ENCODE peak calls at places on chromosomes 2 and 18, in six cellular contexts. One of them, this sample, is unnamed. For H3K4me1, the result is how much of the 10 kb centered on the place peaks cover.

GRCh38 chr18:31217455-31217854 is 54.8 kb upstream of the DSC1 start:
- DNase-seq in sigmoid colon: no peak
- DNase-seq in transverse colon: no peak
- DNase-seq in upper lobe of left lung: no peak
- DNase-seq in H1: no peak
- DNase-seq in ovary: no peak
- DNase-seq in this sample: no peak

GRCh38 chr2:234463626-234464290 is 33.1 kb downstream of the ARL4C start:
- DNase-seq in H1: no peak
- DNase-seq in upper lobe of left lung: peak
- DNase-seq in transverse colon: peak
- DNase-seq in ovary: no peak
- DNase-seq in sigmoid colon: no peak
- DNase-seq in this sample: no peak

GRCh38 chr2:100060875-100061274 is 81.5 kb downstream of the AFF3 start:
- DNase-seq in ovary: no peak
- DNase-seq in upper lobe of left lung: no peak
- DNase-seq in sigmoid colon: no peak
- DNase-seq in H1: no peak
- DNase-seq in transverse colon: no peak
- DNase-seq in this sample: no peak

GRCh38 chr18:66749030-66749429 is 145.1 kb upstream of the CDH19 start:
- DNase-seq in ovary: no peak
- DNase-seq in sigmoid colon: no peak
- DNase-seq in H1: no peak
- DNase-seq in transverse colon: no peak
- DNase-seq in upper lobe of left lung: no peak
- DNase-seq in this sample: no peak

GRCh38 chr18:26215247-26215970 is 10.8 kb upstream of the TAF4B start:
- DNase-seq in upper lobe of left lung: no peak
- DNase-seq in ovary: no peak
- DNase-seq in H1: no peak
- DNase-seq in sigmoid colon: no peak
- DNase-seq in transverse colon: no peak
- DNase-seq in this sample: no peak

GRCh38 chr18:22451796-22452195 is 34.1 kb upstream of the CTAGE1 start:
- DNase-seq in H1: peak
- DNase-seq in sigmoid colon: no peak
- DNase-seq in upper lobe of left lung: no peak
- DNase-seq in ovary: no peak
- DNase-seq in transverse colon: no peak
- DNase-seq in this sample: no peak

GRCh38 chr2:11346129-11346528 is 1.7 kb upstream of the ROCK2 start:
- DNase-seq in transverse colon: no peak
- DNase-seq in upper lobe of left lung: no peak
- DNase-seq in sigmoid colon: no peak
- DNase-seq in ovary: no peak
- DNase-seq in H1: no peak
- DNase-seq in this sample: no peak

GRCh38 chr2:137947714-137948336 is 16.4 kb upstream of the HNMT start:
- DNase-seq in sigmoid colon: peak
- DNase-seq in ovary: peak
- DNase-seq in upper lobe of left lung: peak
- DNase-seq in H1: no peak
- DNase-seq in transverse colon: peak
- DNase-seq in this sample: no peak

GRCh38 chr2:228731517-228731916 is 539.6 kb downstream of the PID1 start:
- DNase-seq in ovary: no peak
- DNase-seq in transverse colon: no peak
- DNase-seq in upper lobe of left lung: no peak
- DNase-seq in sigmoid colon: peak
- DNase-seq in H1: peak
- DNase-seq in this sample: no peak

GRCh38 chr2:20141056-20141762 is 83.7 kb downstream of the SDC1 start:
- DNase-seq in H1: no peak
- DNase-seq in ovary: peak
- DNase-seq in upper lobe of left lung: peak
- DNase-seq in transverse colon: peak
- DNase-seq in sigmoid colon: peak
- DNase-seq in this sample: no peak

GRCh38 chr18:11031966-11032365 is 117.4 kb downstream of the PIEZO2 start:
- DNase-seq in H1: no peak
- DNase-seq in transverse colon: no peak
- DNase-seq in sigmoid colon: no peak
- DNase-seq in ovary: no peak
- DNase-seq in upper lobe of left lung: no peak
- DNase-seq in this sample: no peak

GRCh38 chr2:239157269-239157668 is 243.6 kb downstream of the HDAC4 start:
- DNase-seq in transverse colon: no peak
- DNase-seq in sigmoid colon: peak
- DNase-seq in H1: no peak
- DNase-seq in upper lobe of left lung: peak
- DNase-seq in ovary: no peak
- DNase-seq in this sample: no peak

GRCh38 chr2:15049096-15049993 is 416.8 kb downstream of the LRATD1 start:
- DNase-seq in ovary: no peak
- DNase-seq in H1: no peak
- DNase-seq in upper lobe of left lung: no peak
- DNase-seq in sigmoid colon: no peak
- DNase-seq in transverse colon: no peak
- DNase-seq in this sample: peak

GRCh38 chr2:6069354-6069753 is 377.2 kb downstream of the SOX11 start:
- DNase-seq in upper lobe of left lung: no peak
- DNase-seq in transverse colon: no peak
- DNase-seq in ovary: no peak
- DNase-seq in sigmoid colon: no peak
- DNase-seq in H1: no peak
- DNase-seq in this sample: no peak

GRCh38 chr2:121925466-121925865 is 170.0 kb downstream of the TSN start:
- DNase-seq in upper lobe of left lung: no peak
- DNase-seq in ovary: no peak
- DNase-seq in transverse colon: no peak
- DNase-seq in H1: no peak
- DNase-seq in sigmoid colon: no peak
- DNase-seq in this sample: no peak

GRCh38 chr18:7158201-7158600 is 40.6 kb upstream of the LAMA1 start:
- DNase-seq in H1: no peak
- DNase-seq in transverse colon: no peak
- DNase-seq in sigmoid colon: peak
- DNase-seq in upper lobe of left lung: no peak
- DNase-seq in ovary: no peak
- DNase-seq in this sample: no peak

GRCh38 chr2:218168635-218169462 is 2.1 kb upstream of the CXCR1 start:
- DNase-seq in upper lobe of left lung: peak
- DNase-seq in transverse colon: peak
- DNase-seq in ovary: peak
- DNase-seq in sigmoid colon: peak
- DNase-seq in H1: peak
- DNase-seq in this sample: no peak

GRCh38 chr2:149741646-149742045 is 154.1 kb upstream of the MMADHC start:
- DNase-seq in ovary: no peak
- DNase-seq in upper lobe of left lung: no peak
- DNase-seq in sigmoid colon: no peak
- DNase-seq in transverse colon: no peak
- DNase-seq in H1: no peak
- DNase-seq in this sample: no peak

GRCh38 chr2:63055510-63056308 is 5.1 kb downstream of the OTX1 start:
- DNase-seq in upper lobe of left lung: no peak
- DNase-seq in H1: no peak
- DNase-seq in sigmoid colon: peak
- DNase-seq in transverse colon: no peak
- DNase-seq in ovary: peak
- DNase-seq in this sample: no peak

GRCh38 chr2:106192752-106193490 is 1.2 kb downstream of the UXS1 start:
- DNase-seq in upper lobe of left lung: peak
- DNase-seq in H1: no peak
- DNase-seq in ovary: no peak
- DNase-seq in sigmoid colon: no peak
- DNase-seq in transverse colon: peak
- DNase-seq in this sample: no peak

GRCh38 chr2:138373993-138374408 is 127.6 kb upstream of the SPOPL start:
- DNase-seq in ovary: no peak
- DNase-seq in sigmoid colon: no peak
- DNase-seq in H1: no peak
- DNase-seq in upper lobe of left lung: no peak
- DNase-seq in transverse colon: no peak
- DNase-seq in this sample: no peak

GRCh38 chr18:44733069-44733753 is 52.5 kb downstream of the SETBP1 start:
- DNase-seq in H1: no peak
- DNase-seq in upper lobe of left lung: no peak
- DNase-seq in transverse colon: no peak
- DNase-seq in sigmoid colon: no peak
- DNase-seq in ovary: no peak
- DNase-seq in this sample: no peak

GRCh38 chr2:239167766-239168444 is 232.9 kb downstream of the HDAC4 start:
- DNase-seq in transverse colon: no peak
- DNase-seq in upper lobe of left lung: peak
- DNase-seq in sigmoid colon: peak
- DNase-seq in H1: no peak
- DNase-seq in ovary: no peak
- DNase-seq in this sample: no peak

GRCh38 chr18:75844102-75844604 is 416.6 kb upstream of the SMIM21 start:
- DNase-seq in sigmoid colon: no peak
- DNase-seq in upper lobe of left lung: no peak
- DNase-seq in transverse colon: no peak
- DNase-seq in H1: no peak
- DNase-seq in ovary: no peak
- DNase-seq in this sample: no peak

GRCh38 chr18:67733094-67733493 is 216.6 kb upstream of the DSEL start:
- DNase-seq in ovary: no peak
- DNase-seq in transverse colon: no peak
- DNase-seq in H1: no peak
- DNase-seq in sigmoid colon: no peak
- DNase-seq in upper lobe of left lung: no peak
- DNase-seq in this sample: no peak

GRCh38 chr2:236568068-236568921 is 1.3 kb upstream of the ACKR3 start:
- DNase-seq in ovary: peak
- DNase-seq in sigmoid colon: peak
- DNase-seq in H1: no peak
- DNase-seq in transverse colon: peak
- DNase-seq in upper lobe of left lung: peak
- DNase-seq in this sample: no peak

GRCh38 chr2:190100298-190100697 is 37.8 kb upstream of the MSTN start:
- DNase-seq in sigmoid colon: no peak
- DNase-seq in ovary: no peak
- DNase-seq in H1: no peak
- DNase-seq in transverse colon: no peak
- DNase-seq in upper lobe of left lung: no peak
- DNase-seq in this sample: no peak

DNA sequence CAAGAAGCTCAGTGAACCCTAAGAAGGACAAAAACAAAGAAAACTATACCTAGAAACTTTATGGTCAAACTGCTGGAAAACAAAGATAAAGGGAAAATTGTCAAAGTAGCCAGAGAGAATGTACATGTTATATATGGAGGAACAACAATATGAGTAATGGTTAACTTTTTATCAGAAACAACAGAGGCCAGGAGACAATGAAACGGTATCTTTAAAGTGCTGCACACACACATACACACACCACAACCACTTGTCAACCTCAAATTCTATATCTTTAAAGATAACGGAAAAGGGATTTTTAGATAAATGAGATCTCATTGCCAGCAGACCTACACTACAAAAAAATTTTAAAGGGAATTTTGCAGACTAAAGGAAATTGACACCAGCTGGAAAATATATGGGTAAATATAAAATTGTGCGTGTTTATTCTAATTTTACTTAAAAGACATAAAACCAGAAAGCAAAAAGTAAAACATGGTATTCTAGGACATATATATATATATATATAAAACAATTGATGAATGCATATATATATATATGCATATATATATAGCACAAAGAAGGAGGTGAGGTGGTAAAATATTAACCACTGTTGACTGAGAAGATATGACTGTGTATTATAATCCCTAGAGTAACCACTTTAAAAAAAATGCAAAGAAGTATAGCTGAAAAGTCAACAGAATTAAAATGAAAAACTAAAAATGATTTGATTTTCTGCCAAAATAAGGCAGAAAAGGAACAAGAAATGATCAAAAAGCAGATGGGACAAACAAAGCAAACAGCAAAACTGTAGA is 172.0 kb downstream of the SRBD1 start:
- DNase-seq in upper lobe of left lung: no peak
- DNase-seq in H1: no peak
- DNase-seq in sigmoid colon: no peak
- DNase-seq in ovary: no peak
- DNase-seq in transverse colon: no peak
- DNase-seq in this sample: no peak
- H3K4me1 ChIP-seq in upper lobe of left lung: under half
- H3K4me1 ChIP-seq in H1: under half
- H3K4me1 ChIP-seq in sigmoid colon: under half
- H3K4me1 ChIP-seq in ovary: under half
- H3K4me1 ChIP-seq in transverse colon: under half
- H3K4me1 ChIP-seq in this sample: under half

GRCh38 chr2:167509585-167509984 is 621.3 kb downstream of the XIRP2 start:
- DNase-seq in ovary: no peak
- DNase-seq in sigmoid colon: no peak
- DNase-seq in transverse colon: no peak
- DNase-seq in H1: peak
- DNase-seq in upper lobe of left lung: no peak
- DNase-seq in this sample: no peak
- TF ChIP-seq EP300 in ovary: no peak
- TF ChIP-seq EP300 in sigmoid colon: no peak
- TF ChIP-seq EP300 in transverse colon: no peak
- TF ChIP-seq EP300 in H1: no peak
- TF ChIP-seq EP300 in upper lobe of left lung: no peak
- TF ChIP-seq EP300 in this sample: no peak

GRCh38 chr2:172436889-172437288 is 9.5 kb downstream of the ITGA6 start:
- DNase-seq in H1: no peak
- DNase-seq in upper lobe of left lung: no peak
- DNase-seq in ovary: no peak
- DNase-seq in sigmoid colon: no peak
- DNase-seq in transverse colon: no peak
- DNase-seq in this sample: no peak

GRCh38 chr2:172433169-172433568 is 5.8 kb downstream of the ITGA6 start:
- DNase-seq in H1: no peak
- DNase-seq in upper lobe of left lung: no peak
- DNase-seq in sigmoid colon: no peak
- DNase-seq in transverse colon: no peak
- DNase-seq in ovary: no peak
- DNase-seq in this sample: no peak

GRCh38 chr2:172434821-172435607 is 7.6 kb downstream of the ITGA6 start:
- DNase-seq in H1: no peak
- DNase-seq in sigmoid colon: no peak
- DNase-seq in ovary: no peak
- DNase-seq in transverse colon: no peak
- DNase-seq in upper lobe of left lung: no peak
- DNase-seq in this sample: no peak

GRCh38 chr2:172437419-172438063 is 10.2 kb downstream of the ITGA6 start:
- DNase-seq in upper lobe of left lung: no peak
- DNase-seq in sigmoid colon: no peak
- DNase-seq in transverse colon: no peak
- DNase-seq in ovary: no peak
- DNase-seq in H1: no peak
- DNase-seq in this sample: no peak

GRCh38 chr2:172435608-172435911 is 8.2 kb downstream of the ITGA6 start:
- DNase-seq in sigmoid colon: no peak
- DNase-seq in ovary: no peak
- DNase-seq in H1: no peak
- DNase-seq in upper lobe of left lung: no peak
- DNase-seq in transverse colon: no peak
- DNase-seq in this sample: no peak
- H3K4me1 ChIP-seq in sigmoid colon: under half
- H3K4me1 ChIP-seq in ovary: under half
- H3K4me1 ChIP-seq in H1: under half
- H3K4me1 ChIP-seq in upper lobe of left lung: half or more
- H3K4me1 ChIP-seq in transverse colon: under half
- H3K4me1 ChIP-seq in this sample: under half

GRCh38 chr2:101675512-101675911 is 22.0 kb upstream of the MAP4K4 start:
- DNase-seq in upper lobe of left lung: no peak
- DNase-seq in ovary: no peak
- DNase-seq in sigmoid colon: no peak
- DNase-seq in H1: no peak
- DNase-seq in transverse colon: no peak
- DNase-seq in this sample: peak
- TF ChIP-seq EP300 in upper lobe of left lung: no peak
- TF ChIP-seq EP300 in ovary: no peak
- TF ChIP-seq EP300 in sigmoid colon: no peak
- TF ChIP-seq EP300 in H1: no peak
- TF ChIP-seq EP300 in transverse colon: no peak
- TF ChIP-seq EP300 in this sample: no peak